ENCODE peak calls at places on chromosomes 2 and 18, in ten cellular contexts. N is Panc1; B is CD8-positive, alpha-beta memory T cell; D is right lobe of liver; C is neural progenitor cell; L is tibial artery; U is CD8-positive, alpha-beta T cell; V is hepatocyte; X is IMR-90; M is cardiac muscle cell. F is an unnamed sample. For H3K4me1, the result is how much of the 10 kb centered on the place peaks cover.

GRCh38 chr2:100742884-100743283 is 77.1 kb upstream of the NPAS2 start:
- DNase-seq in V (peak), B (no peak), D (no peak), L (no peak), C (no peak), X (peak), U (no peak), M (no peak), N (no peak), F (peak)

GRCh38 chr2:81675651-81676050 is 1371.1 kb upstream of the LRRTM1 start:
- DNase-seq in D (no peak), B (no peak), L (no peak), M (no peak), X (no peak), N (no peak), C (no peak), U (no peak), V (no peak), F (no peak)

GRCh38 chr2:70145851-70146739 is 44.7 kb downstream of the C2orf42 start:
- DNase-seq in U (no peak), X (no peak), C (no peak), B (no peak), N (no peak), M (no peak), L (no peak), D (no peak), V (no peak), F (no peak)

GRCh38 chr2:133568172-133568571 is at the start of gene NCKAP5:
- DNase-seq in L (no peak), N (no peak), X (peak), D (peak), M (peak), V (peak), C (peak), B (no peak), U (no peak), F (peak)

GRCh38 chr2:54440050-54440449 is 16.1 kb upstream of the SPTBN1 start:
- DNase-seq in M (no peak), D (no peak), U (no peak), L (no peak), B (no peak), N (no peak), V (no peak), X (no peak), C (no peak), F (no peak)

GRCh38 chr2:134103196-134103595 is 150.7 kb upstream of the MGAT5 start:
- DNase-seq in V (no peak), N (no peak), B (no peak), X (no peak), D (no peak), C (no peak), U (no peak), L (no peak), M (no peak), F (no peak)

GRCh38 chr2:10242451-10242850 is 60.3 kb upstream of the HPCAL1 start:
- DNase-seq in L (peak), V (no peak), N (no peak), C (no peak), B (no peak), U (no peak), X (no peak), M (no peak), D (peak), F (no peak)

GRCh38 chr2:237354930-237355329 is 59.0 kb downstream of the COL6A3 start:
- DNase-seq in N (no peak), M (no peak), D (no peak), L (peak), X (peak), V (no peak), B (no peak), C (no peak), U (no peak), F (no peak)

GRCh38 chr2:37894601-37895000 is 30.5 kb upstream of the RMDN2 start:
- DNase-seq in N (no peak), X (peak), C (no peak), V (no peak), M (no peak), D (no peak), U (no peak), L (no peak), B (no peak), F (peak)

GRCh38 chr2:233424028-233424951 is 70.0 kb downstream of the DGKD start:
- DNase-seq in L (peak), X (no peak), B (no peak), D (no peak), M (no peak), U (no peak), V (no peak), C (no peak), N (no peak), F (no peak)

GRCh38 chr2:27931361-27931937 is 40.9 kb downstream of the BABAM2 start:
- DNase-seq in M (no peak), L (no peak), V (no peak), X (no peak), N (no peak), U (no peak), C (no peak), B (no peak), D (no peak), F (no peak)

GRCh38 chr2:95071856-95072255 is 46.3 kb downstream of the MAL start:
- DNase-seq in X (no peak), M (no peak), C (no peak), B (no peak), N (no peak), U (no peak), D (no peak), V (no peak), L (no peak), F (no peak)

GRCh38 chr2:57696016-57696415 is 350.6 kb upstream of the VRK2 start:
- DNase-seq in N (no peak), X (peak), C (no peak), V (peak), D (no peak), L (no peak), M (no peak), U (no peak), B (no peak), F (no peak)

GRCh38 chr18:11860594-11861450 is 9.6 kb downstream of the CHMP1B start:
- DNase-seq in C (no peak), M (no peak), L (no peak), X (no peak), B (no peak), V (no peak), D (no peak), N (no peak), U (no peak), F (no peak)

GRCh38 chr2:170739048-170739447 is 23.9 kb downstream of the SP5 start:
- DNase-seq in C (no peak), L (no peak), X (peak), N (peak), V (peak), B (no peak), D (no peak), M (no peak), U (no peak), F (peak)

GRCh38 chr2:129801575-129801974 is 177.9 kb upstream of the RAB6C start:
- DNase-seq in L (no peak), M (no peak), V (no peak), D (no peak), B (no peak), U (no peak), X (peak), N (peak), C (no peak), F (no peak)

GRCh38 chr2:217331577-217332139 is 471.8 kb upstream of the TNP1 start:
- DNase-seq in B (no peak), D (no peak), X (peak), M (peak), C (no peak), N (no peak), L (no peak), V (peak), U (no peak), F (peak)

GRCh38 chr2:26561918-26562810 is 79.0 kb downstream of the CIB4 start:
- DNase-seq in L (peak), C (no peak), M (peak), X (no peak), B (peak), N (no peak), V (no peak), U (no peak), D (peak), F (peak)

GRCh38 chr18:60910534-60910933 is 422.7 kb upstream of the CDH20 start:
- DNase-seq in B (no peak), X (no peak), U (no peak), L (no peak), V (no peak), N (no peak), C (no peak), M (no peak), D (no peak), F (no peak)

GRCh38 chr2:88265352-88265960 is 95.3 kb downstream of the THNSL2 start:
- DNase-seq in U (no peak), N (peak), B (no peak), C (no peak), X (peak), L (no peak), V (peak), M (no peak), D (no peak), F (peak)

GRCh38 chr2:46298522-46299351 is 1.5 kb downstream of the EPAS1 start:
- DNase-seq in L (peak), B (peak), V (peak), M (peak), D (peak), N (no peak), U (no peak), C (peak), X (peak), F (peak)

GRCh38 chr18:22765889-22766288 is 167.2 kb upstream of the RBBP8 start:
- DNase-seq in N (no peak), B (no peak), X (no peak), U (no peak), C (no peak), L (no peak), M (peak), D (no peak), V (no peak), F (no peak)

GRCh38 chr2:17935242-17935885 is 56.9 kb downstream of the KCNS3 start:
- DNase-seq in M (no peak), U (no peak), D (no peak), L (no peak), X (no peak), N (no peak), C (no peak), V (no peak), B (no peak), F (no peak)

GRCh38 chr18:51660316-51660715 is 462.8 kb upstream of the MEX3C start:
- DNase-seq in N (no peak), D (no peak), X (no peak), V (no peak), M (no peak), B (no peak), U (no peak), C (no peak), L (no peak), F (no peak)

GRCh38 chr2:96663829-96664228 is 21.3 kb downstream of the FER1L5 start:
- DNase-seq in L (no peak), C (no peak), M (no peak), B (no peak), U (no peak), D (no peak), V (no peak), N (no peak), X (no peak), F (no peak)

GRCh38 chr18:6281874-6282273 is 132.8 kb downstream of the L3MBTL4 start:
- DNase-seq in B (no peak), D (peak), M (no peak), L (no peak), U (no peak), C (no peak), X (no peak), N (no peak), V (peak), F (no peak)

GRCh38 chr18:22188551-22189267 is 19.3 kb downstream of the GATA6 start:
- DNase-seq in D (no peak), M (no peak), V (no peak), L (no peak), X (no peak), B (no peak), N (no peak), C (no peak), U (no peak), F (no peak)

GRCh38 chr2:24124003-24124585 is 825 bp downstream of the FAM228B start:
- DNase-seq in C (no peak), V (no peak), D (no peak), M (no peak), N (no peak), U (no peak), B (no peak), L (no peak), X (peak), F (no peak)

GRCh38 chr2:224183086-224183485 is 144.0 kb upstream of the SERPINE2 start:
- DNase-seq in B (no peak), N (no peak), X (peak), C (no peak), U (no peak), V (no peak), D (no peak), M (no peak), L (no peak), F (no peak)

GRCh38 chr2:38620282-38620977 is 17.7 kb upstream of the HNRNPLL start:
- DNase-seq in V (peak), X (peak), N (no peak), D (no peak), M (no peak), L (no peak), U (no peak), B (no peak), C (no peak), F (no peak)

GRCh38 chr2:227462463-227462951 is 9.4 kb upstream of the AGFG1 start:
- DNase-seq in B (no peak), L (no peak), N (no peak), V (peak), C (no peak), D (no peak), U (no peak), X (no peak), M (no peak), F (no peak)

GRCh38 chr2:231387904-231388724 is 7.4 kb upstream of the B3GNT7 start:
- DNase-seq in D (no peak), X (peak), U (no peak), L (no peak), N (no peak), C (no peak), V (peak), B (no peak), M (peak), F (peak)

GRCh38 chr2:227860116-227860724 is 11.2 kb upstream of the DAW1 start:
- DNase-seq in N (no peak), V (no peak), D (no peak), B (no peak), M (no peak), C (no peak), U (no peak), X (no peak), L (no peak), F (no peak)

GRCh38 chr2:198054299-198054698 is 249.9 kb downstream of the PLCL1 start:
- DNase-seq in L (no peak), X (peak), V (peak), N (no peak), U (no peak), M (peak), B (peak), D (no peak), C (peak), F (no peak)

GRCh38 chr18:76604642-76605240 is 109.7 kb upstream of the ZNF516 start:
- DNase-seq in V (no peak), N (no peak), D (no peak), X (peak), C (no peak), B (no peak), M (no peak), L (no peak), U (no peak), F (no peak)

GRCh38 chr2:19361325-19361990 is 3.0 kb upstream of the OSR1 start:
- DNase-seq in D (no peak), X (no peak), U (no peak), N (no peak), V (no peak), B (no peak), M (no peak), C (peak), L (no peak), F (no peak)

GRCh38 chr2:113966832-113967231 is 76.9 kb downstream of the ACTR3 start:
- DNase-seq in X (peak), U (no peak), L (no peak), N (no peak), D (no peak), B (no peak), V (no peak), M (no peak), C (no peak), F (no peak)

DNA sequence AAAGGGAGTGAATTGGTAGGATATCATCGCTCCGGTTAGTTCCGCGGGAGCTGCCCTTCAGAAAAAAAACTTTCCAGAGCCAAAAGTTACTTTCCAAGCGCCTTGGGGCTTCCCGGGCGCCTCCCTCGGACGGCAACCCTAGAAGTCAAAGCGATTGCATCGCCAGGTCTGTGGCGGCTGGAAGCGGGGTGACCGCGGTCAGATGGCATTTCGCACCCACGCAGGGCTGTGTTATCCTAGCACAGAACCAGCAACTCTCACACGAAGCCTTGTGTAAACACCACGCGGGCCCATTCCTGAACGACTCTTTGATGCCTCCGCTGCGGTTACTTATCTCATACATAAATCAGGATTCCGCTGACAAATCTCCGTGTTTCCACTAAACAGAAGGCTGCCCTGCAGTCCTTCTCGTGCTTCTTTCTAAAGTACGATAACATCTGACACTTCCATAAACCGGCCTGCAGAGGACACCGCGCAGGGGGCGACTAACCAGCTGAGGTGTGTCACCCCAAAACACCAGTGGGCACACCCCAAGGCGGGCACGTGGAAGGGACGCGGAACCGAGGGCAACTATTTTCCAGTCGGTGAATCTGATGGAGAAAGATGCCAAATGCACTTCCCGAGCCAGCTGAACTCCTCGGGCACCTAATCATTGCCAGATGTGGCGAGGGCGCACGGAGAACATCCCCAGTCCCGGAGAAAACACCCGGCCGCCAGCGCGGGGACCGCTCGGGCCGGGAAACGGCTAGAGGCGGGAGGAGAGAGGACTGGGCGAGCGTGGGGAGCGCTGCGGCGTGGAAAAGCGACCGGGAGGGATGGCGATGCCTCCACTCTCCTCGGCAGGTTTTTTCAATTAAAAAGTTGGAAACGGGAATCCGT is 911 bp downstream of the COLEC12 start:
- DNase-seq in L (no peak), M (peak), V (peak), C (peak), X (peak), B (no peak), U (no peak), N (no peak), D (no peak), F (peak)
- H3K4me3 ChIP-seq in L (peak), M (peak), V (peak), C (peak), X (peak), B (no peak), U (no peak), N (peak), D (peak), F (peak)

GRCh38 chr2:31888550-31888949 is 122.3 kb downstream of the MEMO1 start:
- DNase-seq in N (no peak), V (no peak), L (no peak), C (no peak), X (peak), M (no peak), D (no peak), U (no peak), B (no peak), F (no peak)
- H3K4me1 ChIP-seq in N (under half), V (under half), L (under half), C (under half), X (under half), M (under half), D (under half), U (under half), B (under half), F (under half)

GRCh38 chr2:239948100-239948881 is 76.9 kb downstream of the NDUFA10 start:
- DNase-seq in B (no peak), X (no peak), U (no peak), M (no peak), D (no peak), N (no peak), V (no peak), C (no peak), L (peak), F (no peak)
- H3K27ac ChIP-seq in B (no peak), X (no peak), U (no peak), M (no peak), D (no peak), N (no peak), V (no peak), C (no peak), L (no peak), F (no peak)

GRCh38 chr2:148746973-148747372 is 102.4 kb downstream of the EPC2 start:
- DNase-seq in B (no peak), L (no peak), N (no peak), X (no peak), D (no peak), V (no peak), M (no peak), U (no peak), C (no peak), F (no peak)
- H3K4me3 ChIP-seq in B (no peak), L (no peak), N (no peak), X (no peak), D (no peak), V (no peak), M (no peak), U (no peak), C (no peak), F (no peak)

GRCh38 chr18:3596324-3597158 is 146.6 kb downstream of the TGIF1 start:
- DNase-seq in D (peak), C (peak), L (no peak), M (peak), X (peak), N (no peak), B (no peak), U (no peak), V (peak), F (peak)
- H3K4me1 ChIP-seq in D (under half), C (under half), L (half or more), M (under half), X (under half), N (half or more), B (under half), U (under half), V (under half), F (under half)